ENCODE peak calls at places on chromosomes 13 and 19, in seven cellular contexts. W, Q, C, G, A, T and K are unnamed samples.

GRCh38 chr19:41906916-41907680 is 21.2 kb downstream of the ERFL start:
- DNase-seq in C (no peak), T (no peak), Q (no peak), A (no peak), G (no peak), W (no peak), K (no peak)

GRCh38 chr13:98180092-98180491 is 3.0 kb upstream of the RNF113B start:
- DNase-seq in T (no peak), W (no peak), G (no peak), A (no peak), Q (no peak), C (no peak), K (no peak)

GRCh38 chr13:113898391-113898790 is 34.5 kb upstream of the GAS6 start:
- DNase-seq in W (no peak), T (no peak), Q (no peak), C (no peak), A (no peak), G (no peak), K (no peak)

GRCh38 chr13:100674363-100674847 is at the start of gene TMTC4:
- DNase-seq in Q (no peak), G (no peak), A (peak; percentile 11), T (no peak), W (no peak), C (no peak), K (no peak)

GRCh38 chr19:34336781-34337271 is 28.2 kb upstream of the GPI start:
- DNase-seq in W (no peak), Q (no peak), G (peak; percentile 28), T (no peak), A (peak; percentile 50), C (peak; percentile 58), K (no peak)

GRCh38 chr13:87999791-88000190 is 328.6 kb downstream of the SLITRK5 start:
- DNase-seq in W (no peak), G (no peak), A (no peak), Q (no peak), C (no peak), T (no peak), K (no peak)

GRCh38 chr19:19651076-19651475 is 7.6 kb upstream of the GMIP start:
- DNase-seq in G (no peak), Q (no peak), W (no peak), T (peak; percentile 49), C (no peak), A (no peak), K (no peak)

GRCh38 chr13:66556306-66556705 is 673.8 kb downstream of the PCDH9 start:
- DNase-seq in W (no peak), C (no peak), Q (no peak), A (no peak), G (peak; percentile 18), T (no peak), K (no peak)

GRCh38 chr13:57286511-57287098 is 119.6 kb downstream of the PRR20E start:
- DNase-seq in C (no peak), Q (no peak), A (no peak), W (no peak), T (no peak), G (no peak), K (no peak)

GRCh38 chr13:113655358-113656014 is 2.5 kb downstream of the ATP4B start:
- DNase-seq in G (no peak), A (no peak), C (no peak), Q (no peak), W (no peak), T (no peak), K (no peak)

GRCh38 chr19:5235458-5236219 is 105.0 kb downstream of the PTPRS start:
- DNase-seq in T (no peak), A (no peak), G (no peak), C (no peak), W (no peak), Q (no peak), K (no peak)

GRCh38 chr19:45729774-45730388 is 815 bp downstream of the FBXO46 start:
- DNase-seq in C (no peak), A (peak; percentile 10), G (no peak), T (no peak), W (no peak), Q (no peak), K (no peak)

GRCh38 chr13:83248751-83249150 is 633.5 kb downstream of the SLITRK1 start:
- DNase-seq in T (no peak), C (no peak), G (no peak), Q (no peak), A (no peak), W (no peak), K (no peak)

GRCh38 chr13:38954291-38954690 is 36.3 kb downstream of the STOML3 start:
- DNase-seq in W (no peak), A (no peak), T (no peak), Q (no peak), G (no peak), C (no peak), K (no peak)

GRCh38 chr19:29771708-29772415 is 39.9 kb upstream of the CCNE1 start:
- DNase-seq in A (peak; percentile 16), W (peak; percentile 83), Q (peak; percentile 0), G (peak; percentile 62), C (no peak), T (no peak), K (no peak)

GRCh38 chr13:106506286-106506685 is 29.2 kb downstream of the EFNB2 start:
- DNase-seq in C (no peak), A (no peak), T (no peak), Q (no peak), G (no peak), W (no peak), K (no peak)

GRCh38 chr13:42815686-42816085 is 34.3 kb downstream of the FAM216B start:
- DNase-seq in T (no peak), Q (no peak), W (no peak), A (no peak), G (no peak), C (no peak), K (no peak)

GRCh38 chr19:19597809-19598306 is 20.6 kb downstream of the PBX4 start:
- DNase-seq in A (peak; percentile 51), W (no peak), C (peak; percentile 52), T (no peak), G (no peak), Q (no peak), K (no peak)

GRCh38 chr13:43569688-43570087 is 217.1 kb downstream of the ENOX1 start:
- DNase-seq in T (no peak), A (no peak), C (no peak), W (no peak), G (no peak), Q (no peak), K (no peak)

GRCh38 chr13:57824121-57824520 is 192.6 kb downstream of the PCDH17 start:
- DNase-seq in G (no peak), Q (no peak), W (no peak), C (no peak), T (no peak), A (no peak), K (no peak)

GRCh38 chr13:47588676-47589075 is 412.4 kb downstream of the SUCLA2 start:
- DNase-seq in Q (no peak), T (no peak), C (no peak), A (no peak), W (no peak), G (no peak), K (no peak)

GRCh38 chr19:4069331-4069959 is 2.7 kb upstream of the ZBTB7A start:
- DNase-seq in W (no peak), G (no peak), Q (no peak), C (no peak), T (no peak), A (no peak), K (no peak)

GRCh38 chr19:6233051-6233826 is 46.5 kb downstream of the MLLT1 start:
- DNase-seq in C (no peak), G (no peak), A (no peak), W (peak; percentile 75), T (no peak), Q (no peak), K (no peak)

GRCh38 chr19:1513492-1514294 is 874 bp upstream of the ADAMTSL5 start:
- DNase-seq in Q (no peak), G (peak; percentile 68), C (peak; percentile 62), A (peak; percentile 59), T (no peak), W (no peak), K (no peak)

GRCh38 chr13:29868581-29868980 is 18.2 kb upstream of the UBL3 start:
- DNase-seq in T (no peak), A (no peak), C (no peak), W (no peak), G (no peak), Q (no peak), K (no peak)

GRCh38 chr19:2391118-2391725 is 31.2 kb downstream of the TMPRSS9 start:
- DNase-seq in Q (no peak), C (peak; percentile 45), G (peak; percentile 53), T (no peak), A (peak; percentile 23), W (peak; percentile 71), K (no peak)

GRCh38 chr13:91406619-91407018 is 8.2 kb downstream of the GPC5 start:
- DNase-seq in G (no peak), W (no peak), A (peak; percentile 19), C (no peak), Q (no peak), T (no peak), K (no peak)

GRCh38 chr19:10639836-10640235 is 14.3 kb upstream of the ILF3 start:
- DNase-seq in C (no peak), T (no peak), Q (no peak), G (no peak), W (no peak), A (no peak), K (no peak)

GRCh38 chr19:22620401-22620800 is 13.7 kb upstream of the ZNF492 start:
- DNase-seq in G (no peak), Q (no peak), T (no peak), C (no peak), A (no peak), W (no peak), K (no peak)

GRCh38 chr13:105426454-105426853 is 1109.0 kb downstream of the EFNB2 start:
- DNase-seq in G (no peak), T (no peak), W (no peak), Q (no peak), C (no peak), A (no peak), K (no peak)

GRCh38 chr13:28792992-28793391 is 27.1 kb upstream of the MTUS2 start:
- DNase-seq in G (no peak), A (no peak), C (no peak), Q (peak; percentile 13), W (no peak), T (no peak), K (no peak)

GRCh38 chr13:53873558-53873957 is 844.9 kb downstream of the OLFM4 start:
- DNase-seq in C (no peak), W (no peak), Q (no peak), A (no peak), G (no peak), T (no peak), K (no peak)

GRCh38 chr19:1469936-1470863 is 8.8 kb downstream of the C19orf25 start:
- DNase-seq in C (peak; percentile 68), A (peak; percentile 54), G (peak; percentile 63), W (peak; percentile 76), T (no peak), Q (no peak), K (no peak)

GRCh38 chr13:26629260-26629659 is 71.8 kb downstream of the WASF3 start:
- DNase-seq in W (no peak), Q (no peak), C (no peak), G (no peak), T (no peak), A (no peak), K (no peak)